ENCODE peak calls at places on chromosomes 16 and 17, in eight cellular contexts. P is head of caudate nucleus; H is T-cell; Q is foreskin fibroblast; T is CD4-positive, alpha-beta T cell; M is IMR-90; Z is AG09309; L is GM10248. N is an unnamed sample.
A peak's percentile ranks its signal among the peaks of the same experiment; 100 is the strongest.

GRCh38 chr17:80904036-80904435 is 87.6 kb upstream of the CHMP6 start:
- DNase-seq in Z (no peak), M (no peak), P (no peak), Q (no peak), T (no peak), L (no peak), H (no peak), N (no peak)

GRCh38 chr17:34382586-34383224 is 19.7 kb upstream of the CCL1 start:
- DNase-seq in M (no peak), P (no peak), H (no peak), Q (no peak), T (no peak), L (no peak), Z (no peak), N (no peak)

GRCh38 chr16:87436225-87437172 is 44.4 kb downstream of the MAP1LC3B start:
- DNase-seq in Z (no peak), L (no peak), M (peak; percentile 47), T (no peak), H (no peak), P (no peak), Q (peak; percentile 71), N (peak; percentile 16)

GRCh38 chr17:81295678-81296381 is 723 bp upstream of the SLC38A10 start:
- DNase-seq in M (peak; percentile 33), L (peak; percentile 63), T (peak; percentile 39), Z (no peak), H (peak; percentile 37), P (peak; percentile 56), Q (no peak), N (peak; percentile 26)

GRCh38 chr17:44607836-44608690 is 48.2 kb upstream of the MEIOC start:
- DNase-seq in T (no peak), M (peak; percentile 74), P (no peak), L (no peak), Z (no peak), Q (peak; percentile 76), H (no peak), N (peak; percentile 20)

GRCh38 chr17:16255481-16255901 is 38.5 kb downstream of the PIGL start:
- DNase-seq in T (no peak), Q (peak; percentile 24), Z (peak; percentile 10), P (peak; percentile 65), M (peak; percentile 28), L (no peak), H (no peak), N (no peak)

GRCh38 chr17:43043306-43043705 is 18.3 kb downstream of the RND2 start:
- DNase-seq in M (peak; percentile 49), Z (no peak), H (no peak), L (no peak), T (no peak), Q (no peak), P (no peak), N (peak; percentile 17)

GRCh38 chr16:31472559-31473203 is 729 bp downstream of the TGFB1I1 start:
- DNase-seq in L (peak; percentile 38), T (no peak), Q (peak; percentile 91), Z (peak; percentile 70), P (no peak), H (peak; percentile 37), M (peak; percentile 88), N (peak; percentile 91)

GRCh38 chr16:7332611-7333010 is at the start of gene RBFOX1:
- DNase-seq in Z (no peak), H (no peak), Q (no peak), T (no peak), M (no peak), P (no peak), L (no peak), N (no peak)

GRCh38 chr17:13244511-13244910 is 226.7 kb upstream of the ELAC2 start:
- DNase-seq in L (no peak), T (no peak), P (no peak), M (no peak), H (no peak), Z (peak; percentile 13), Q (peak; percentile 16), N (no peak)

GRCh38 chr17:35002876-35003551 is 22.7 kb downstream of the LIG3 start:
- DNase-seq in L (no peak), P (no peak), M (peak; percentile 76), T (no peak), Z (no peak), H (no peak), Q (no peak), N (no peak)

GRCh38 chr17:79923974-79924638 is 84.9 kb upstream of the CBX4 start:
- DNase-seq in T (peak; percentile 10), H (no peak), P (peak; percentile 66), Q (no peak), M (peak; percentile 12), Z (no peak), L (peak; percentile 50), N (no peak)

GRCh38 chr16:14300631-14301149 is 229.6 kb downstream of the MRTFB start:
- DNase-seq in L (peak; percentile 75), Z (peak; percentile 68), P (peak; percentile 61), Q (peak; percentile 81), M (peak; percentile 85), H (no peak), T (peak; percentile 15), N (peak; percentile 89)

N was measured in HFFc6.